ENCODE peak calls at places on chromosomes 11 and 22, in six cellular contexts. One of them, this sample, is unnamed. For H3K36me3 and H3K4me1, the result is how much of the 10 kb centered on the place peaks cover.

GRCh38 chr22:42001706-42002105 is 3.1 kb downstream of the WBP2NL start:
- DNase-seq in fibroblast of lung: no peak
- DNase-seq in effector memory CD4-positive, alpha-beta T cell: no peak
- DNase-seq in esophagus squamous epithelium: no peak
- DNase-seq in adrenal gland: no peak
- DNase-seq in lung: no peak
- DNase-seq in this sample: no peak

GRCh38 chr11:92424281-92424680 is 199.7 kb downstream of the FAT3 start:
- DNase-seq in esophagus squamous epithelium: no peak
- DNase-seq in fibroblast of lung: peak
- DNase-seq in adrenal gland: no peak
- DNase-seq in effector memory CD4-positive, alpha-beta T cell: no peak
- DNase-seq in lung: no peak
- DNase-seq in this sample: no peak

GRCh38 chr22:27755521-27756211 is 45.9 kb downstream of the MN1 start:
- DNase-seq in esophagus squamous epithelium: no peak
- DNase-seq in adrenal gland: no peak
- DNase-seq in lung: no peak
- DNase-seq in effector memory CD4-positive, alpha-beta T cell: no peak
- DNase-seq in fibroblast of lung: no peak
- DNase-seq in this sample: no peak

GRCh38 chr11:11387201-11387600 is 34.2 kb upstream of the CSNK2A3 start:
- DNase-seq in lung: no peak
- DNase-seq in fibroblast of lung: no peak
- DNase-seq in esophagus squamous epithelium: no peak
- DNase-seq in adrenal gland: no peak
- DNase-seq in effector memory CD4-positive, alpha-beta T cell: no peak
- DNase-seq in this sample: no peak

GRCh38 chr22:42243802-42244060 is 26.7 kb downstream of the TCF20 start:
- DNase-seq in esophagus squamous epithelium: no peak
- DNase-seq in adrenal gland: no peak
- DNase-seq in effector memory CD4-positive, alpha-beta T cell: no peak
- DNase-seq in fibroblast of lung: no peak
- DNase-seq in lung: no peak
- DNase-seq in this sample: no peak

GRCh38 chr11:110196241-110196754 is 100.1 kb downstream of the RDX start:
- DNase-seq in lung: peak
- DNase-seq in effector memory CD4-positive, alpha-beta T cell: no peak
- DNase-seq in esophagus squamous epithelium: no peak
- DNase-seq in fibroblast of lung: peak
- DNase-seq in adrenal gland: no peak
- DNase-seq in this sample: no peak

GRCh38 chr11:75342231-75342918 is 9.1 kb downstream of the ARRB1 start:
- DNase-seq in lung: no peak
- DNase-seq in esophagus squamous epithelium: no peak
- DNase-seq in fibroblast of lung: no peak
- DNase-seq in adrenal gland: no peak
- DNase-seq in effector memory CD4-positive, alpha-beta T cell: no peak
- DNase-seq in this sample: no peak

GRCh38 chr11:128757886-128758612 is 64.2 kb downstream of the FLI1 start:
- DNase-seq in fibroblast of lung: no peak
- DNase-seq in adrenal gland: no peak
- DNase-seq in lung: no peak
- DNase-seq in effector memory CD4-positive, alpha-beta T cell: no peak
- DNase-seq in esophagus squamous epithelium: no peak
- DNase-seq in this sample: no peak

DNA sequence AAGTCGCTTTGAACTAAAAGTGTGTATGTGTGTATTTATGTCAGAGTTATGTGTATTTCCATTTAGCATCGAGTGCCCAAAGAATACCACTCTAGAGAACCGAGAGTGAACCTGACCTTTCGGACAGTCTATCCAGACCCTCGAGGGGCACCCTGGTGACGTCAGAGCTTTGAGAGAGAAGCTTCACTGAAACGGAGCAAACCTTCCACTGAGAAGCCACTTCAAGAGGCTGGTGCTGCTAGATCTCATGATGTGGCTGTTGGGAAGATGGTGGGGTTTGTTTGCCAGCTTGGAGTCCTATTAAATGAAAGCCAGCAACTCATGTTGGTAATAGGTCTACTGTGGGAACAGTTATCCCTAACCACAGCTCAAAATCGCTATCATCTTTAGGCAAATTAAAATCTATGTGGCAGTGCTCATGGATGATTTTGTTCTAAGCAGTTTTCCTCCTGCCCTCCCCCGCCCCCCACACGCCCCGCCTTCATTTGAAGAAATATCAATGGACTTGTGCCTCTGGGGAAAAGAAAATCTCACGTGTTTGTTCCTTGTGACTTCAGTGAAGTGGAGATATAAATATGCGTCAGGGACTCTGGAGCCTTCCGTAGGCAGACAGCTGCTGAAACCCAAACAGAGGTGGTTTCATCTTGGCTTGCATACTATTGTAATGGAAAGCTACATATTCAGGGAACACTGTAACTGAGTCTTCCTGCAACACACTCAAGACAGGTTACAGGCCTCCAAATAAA is 22.4 kb upstream of the C11orf96 start:
- DNase-seq in lung: no peak
- DNase-seq in esophagus squamous epithelium: no peak
- DNase-seq in fibroblast of lung: peak
- DNase-seq in effector memory CD4-positive, alpha-beta T cell: no peak
- DNase-seq in adrenal gland: no peak
- DNase-seq in this sample: no peak
- H3K27ac ChIP-seq in lung: no peak
- H3K27ac ChIP-seq in esophagus squamous epithelium: peak
- H3K27ac ChIP-seq in fibroblast of lung: peak
- H3K27ac ChIP-seq in effector memory CD4-positive, alpha-beta T cell: no peak
- H3K27ac ChIP-seq in adrenal gland: peak
- H3K27ac ChIP-seq in this sample: peak

DNA sequence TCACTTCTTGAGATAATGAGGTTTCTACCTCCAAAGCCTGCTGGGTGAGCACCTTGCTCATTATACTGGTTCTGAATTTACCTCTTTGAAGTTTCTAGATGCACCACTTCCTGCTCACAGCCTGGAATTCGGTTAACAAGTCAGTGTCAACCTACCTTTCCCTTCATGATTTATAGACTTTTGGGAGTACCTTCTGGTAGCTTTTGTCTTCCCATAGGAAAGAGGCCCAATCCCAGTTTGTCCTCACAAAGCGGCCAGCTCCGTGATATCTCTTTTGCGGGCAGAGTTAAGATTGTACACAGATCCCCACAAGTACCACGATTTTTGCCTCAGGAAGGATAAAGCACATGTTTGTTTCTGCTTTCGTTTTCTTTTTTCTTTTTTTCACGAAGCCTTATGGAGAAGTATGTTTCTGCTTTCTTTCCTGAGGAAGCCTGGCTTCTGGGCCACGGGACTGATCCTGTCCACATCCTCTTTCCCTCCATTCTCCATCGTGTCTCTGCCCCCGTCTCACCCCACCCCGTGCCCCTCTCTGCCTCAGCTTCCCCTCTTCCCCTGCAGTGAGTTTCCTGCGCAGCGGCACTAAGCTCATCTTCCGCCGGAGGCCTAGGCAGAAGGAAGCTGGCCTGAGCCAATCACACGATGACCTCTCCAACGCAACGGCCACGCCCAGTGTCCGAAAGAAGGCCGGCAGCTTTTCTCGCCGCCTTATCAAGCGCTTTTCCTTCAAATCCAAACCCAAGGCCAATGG is 5.7 kb upstream of the HINFP start:
- DNase-seq in adrenal gland: peak
- DNase-seq in effector memory CD4-positive, alpha-beta T cell: no peak
- DNase-seq in lung: peak
- DNase-seq in esophagus squamous epithelium: no peak
- DNase-seq in fibroblast of lung: no peak
- DNase-seq in this sample: peak
- H3K36me3 ChIP-seq in adrenal gland: under half
- H3K36me3 ChIP-seq in effector memory CD4-positive, alpha-beta T cell: under half
- H3K36me3 ChIP-seq in lung: under half
- H3K36me3 ChIP-seq in esophagus squamous epithelium: under half
- H3K36me3 ChIP-seq in fibroblast of lung: under half
- H3K36me3 ChIP-seq in this sample: under half

GRCh38 chr11:114123692-114124330 is 64.3 kb downstream of the ZBTB16 start:
- DNase-seq in effector memory CD4-positive, alpha-beta T cell: no peak
- DNase-seq in fibroblast of lung: no peak
- DNase-seq in lung: no peak
- DNase-seq in adrenal gland: no peak
- DNase-seq in esophagus squamous epithelium: no peak
- DNase-seq in this sample: no peak

GRCh38 chr11:114125531-114125930 is 66.0 kb downstream of the ZBTB16 start:
- DNase-seq in lung: no peak
- DNase-seq in adrenal gland: no peak
- DNase-seq in esophagus squamous epithelium: no peak
- DNase-seq in effector memory CD4-positive, alpha-beta T cell: no peak
- DNase-seq in fibroblast of lung: no peak
- DNase-seq in this sample: no peak

GRCh38 chr11:114122668-114123067 is 63.2 kb downstream of the ZBTB16 start:
- DNase-seq in fibroblast of lung: no peak
- DNase-seq in adrenal gland: no peak
- DNase-seq in effector memory CD4-positive, alpha-beta T cell: no peak
- DNase-seq in lung: no peak
- DNase-seq in esophagus squamous epithelium: no peak
- DNase-seq in this sample: no peak

GRCh38 chr11:114125959-114126358 is 66.4 kb downstream of the ZBTB16 start:
- DNase-seq in esophagus squamous epithelium: no peak
- DNase-seq in lung: no peak
- DNase-seq in effector memory CD4-positive, alpha-beta T cell: no peak
- DNase-seq in adrenal gland: no peak
- DNase-seq in fibroblast of lung: no peak
- DNase-seq in this sample: no peak

GRCh38 chr11:114124601-114125144 is 65.2 kb downstream of the ZBTB16 start:
- DNase-seq in fibroblast of lung: no peak
- DNase-seq in adrenal gland: no peak
- DNase-seq in effector memory CD4-positive, alpha-beta T cell: no peak
- DNase-seq in esophagus squamous epithelium: no peak
- DNase-seq in lung: no peak
- DNase-seq in this sample: no peak
- H3K4me1 ChIP-seq in fibroblast of lung: under half
- H3K4me1 ChIP-seq in adrenal gland: under half
- H3K4me1 ChIP-seq in effector memory CD4-positive, alpha-beta T cell: under half
- H3K4me1 ChIP-seq in esophagus squamous epithelium: under half
- H3K4me1 ChIP-seq in lung: half or more
- H3K4me1 ChIP-seq in this sample: half or more

DNA sequence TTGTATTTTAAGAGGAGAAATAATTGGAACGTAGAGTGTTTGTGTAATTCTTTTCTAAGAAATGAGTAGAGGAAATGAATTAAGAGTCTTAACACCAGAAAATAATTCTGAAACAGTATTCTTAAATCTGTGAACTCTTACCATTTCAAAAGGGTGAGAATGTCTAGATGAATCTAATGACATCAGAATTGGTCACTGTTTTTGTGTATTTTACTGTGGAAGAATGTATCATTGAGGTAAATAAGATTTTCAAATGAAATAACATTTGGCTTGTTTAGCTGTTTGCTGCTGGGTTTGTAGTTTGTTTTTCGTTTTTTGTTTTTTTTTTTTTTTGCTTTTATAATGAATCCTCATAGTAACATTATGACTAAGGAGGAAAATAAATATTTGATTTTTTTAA is 97.6 kb downstream of the EMSY start:
- DNase-seq in effector memory CD4-positive, alpha-beta T cell: no peak
- DNase-seq in adrenal gland: no peak
- DNase-seq in fibroblast of lung: no peak
- DNase-seq in lung: no peak
- DNase-seq in esophagus squamous epithelium: no peak
- DNase-seq in this sample: no peak
- H3K27ac ChIP-seq in effector memory CD4-positive, alpha-beta T cell: no peak
- H3K27ac ChIP-seq in adrenal gland: no peak
- H3K27ac ChIP-seq in fibroblast of lung: no peak
- H3K27ac ChIP-seq in lung: no peak
- H3K27ac ChIP-seq in esophagus squamous epithelium: no peak
- H3K27ac ChIP-seq in this sample: no peak

DNA sequence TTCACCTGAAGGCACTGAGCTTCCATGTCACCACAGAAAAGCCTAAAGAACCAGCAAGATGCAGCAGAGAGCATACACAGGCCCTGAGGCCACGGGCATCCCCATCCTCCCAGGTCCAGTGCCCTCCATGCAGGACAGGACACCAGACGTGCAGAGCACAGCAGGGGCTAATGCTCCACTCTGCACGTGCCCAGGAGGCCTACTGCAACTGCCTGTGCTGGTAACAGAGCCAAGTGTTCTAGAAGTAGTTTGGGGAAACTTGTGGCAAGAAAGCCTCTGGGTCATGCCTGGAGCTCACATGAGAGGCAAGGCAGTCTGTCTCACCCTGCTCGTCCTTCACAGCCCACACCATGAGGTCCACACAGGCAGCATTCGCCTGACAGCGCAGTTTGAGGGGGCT is 30.7 kb downstream of the SERPIND1 start:
- DNase-seq in effector memory CD4-positive, alpha-beta T cell: no peak
- DNase-seq in lung: no peak
- DNase-seq in adrenal gland: no peak
- DNase-seq in fibroblast of lung: no peak
- DNase-seq in esophagus squamous epithelium: no peak
- DNase-seq in this sample: no peak
- H3K36me3 ChIP-seq in effector memory CD4-positive, alpha-beta T cell: half or more
- H3K36me3 ChIP-seq in lung: half or more
- H3K36me3 ChIP-seq in adrenal gland: under half
- H3K36me3 ChIP-seq in fibroblast of lung: under half
- H3K36me3 ChIP-seq in esophagus squamous epithelium: under half
- H3K36me3 ChIP-seq in this sample: half or more

GRCh38 chr11:65114538-65115171 is 2.8 kb downstream of the ZNHIT2 start:
- DNase-seq in adrenal gland: no peak
- DNase-seq in fibroblast of lung: no peak
- DNase-seq in effector memory CD4-positive, alpha-beta T cell: no peak
- DNase-seq in esophagus squamous epithelium: no peak
- DNase-seq in lung: no peak
- DNase-seq in this sample: no peak
- H3K4me1 ChIP-seq in adrenal gland: under half
- H3K4me1 ChIP-seq in fibroblast of lung: under half
- H3K4me1 ChIP-seq in effector memory CD4-positive, alpha-beta T cell: under half
- H3K4me1 ChIP-seq in esophagus squamous epithelium: under half
- H3K4me1 ChIP-seq in lung: under half
- H3K4me1 ChIP-seq in this sample: under half

DNA sequence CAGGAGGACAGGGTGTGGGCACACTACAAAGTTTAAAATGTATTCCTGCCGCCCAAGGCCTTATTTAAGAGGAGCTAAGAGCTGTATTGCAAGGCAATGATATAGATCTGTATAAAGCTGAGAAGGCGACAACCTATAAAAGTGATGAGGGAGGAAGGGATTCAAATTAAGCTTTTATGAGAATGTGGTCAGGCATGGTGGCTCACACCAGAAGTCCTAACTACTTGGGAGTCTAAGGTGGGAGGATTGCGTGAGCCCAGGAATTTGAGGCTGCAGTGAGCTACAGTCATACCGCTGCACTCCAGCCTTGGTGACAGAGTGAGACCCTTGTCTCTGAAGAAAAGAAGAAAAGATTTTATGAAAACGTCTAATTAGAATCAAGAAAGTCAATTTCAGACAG is 9.7 kb upstream of the GLB1L3 start:
- DNase-seq in esophagus squamous epithelium: no peak
- DNase-seq in adrenal gland: no peak
- DNase-seq in effector memory CD4-positive, alpha-beta T cell: no peak
- DNase-seq in fibroblast of lung: no peak
- DNase-seq in lung: no peak
- DNase-seq in this sample: no peak
- H3K27ac ChIP-seq in esophagus squamous epithelium: no peak
- H3K27ac ChIP-seq in adrenal gland: no peak
- H3K27ac ChIP-seq in effector memory CD4-positive, alpha-beta T cell: no peak
- H3K27ac ChIP-seq in fibroblast of lung: no peak
- H3K27ac ChIP-seq in lung: no peak
- H3K27ac ChIP-seq in this sample: no peak

This sample was measured in ascending aorta.